ENCODE peak calls at places on chromosomes 13 and 19, in nine cellular contexts. One of them, this sample, is unnamed.

GRCh38 chr13:20960663-20961309 is 58.2 kb upstream of the XPO4 start:
- DNase-seq in sigmoid colon: no peak
- DNase-seq in body of pancreas: no peak
- DNase-seq in uterus: no peak
- DNase-seq in IMR-90: no peak
- DNase-seq in spleen: no peak
- DNase-seq in suprapubic skin: no peak
- DNase-seq in esophagus squamous epithelium: no peak
- DNase-seq in Peyer's patch: no peak
- DNase-seq in this sample: no peak

GRCh38 chr13:81017525-81018152 is 676.7 kb upstream of the SPRY2 start:
- DNase-seq in Peyer's patch: no peak
- DNase-seq in spleen: no peak
- DNase-seq in esophagus squamous epithelium: no peak
- DNase-seq in suprapubic skin: no peak
- DNase-seq in IMR-90: peak
- DNase-seq in sigmoid colon: no peak
- DNase-seq in body of pancreas: no peak
- DNase-seq in uterus: no peak
- DNase-seq in this sample: no peak

GRCh38 chr13:21529102-21529893 is 70.2 kb upstream of the ZDHHC20 start:
- DNase-seq in sigmoid colon: no peak
- DNase-seq in suprapubic skin: no peak
- DNase-seq in uterus: no peak
- DNase-seq in spleen: no peak
- DNase-seq in esophagus squamous epithelium: no peak
- DNase-seq in IMR-90: no peak
- DNase-seq in body of pancreas: no peak
- DNase-seq in Peyer's patch: no peak
- DNase-seq in this sample: no peak

GRCh38 chr13:60759499-60759898 is 362.5 kb downstream of the TDRD3 start:
- DNase-seq in uterus: no peak
- DNase-seq in esophagus squamous epithelium: no peak
- DNase-seq in spleen: no peak
- DNase-seq in body of pancreas: peak
- DNase-seq in sigmoid colon: no peak
- DNase-seq in Peyer's patch: no peak
- DNase-seq in IMR-90: no peak
- DNase-seq in suprapubic skin: no peak
- DNase-seq in this sample: peak

GRCh38 chr13:32638739-32639138 is 52.5 kb downstream of the PDS5B start:
- DNase-seq in esophagus squamous epithelium: no peak
- DNase-seq in uterus: no peak
- DNase-seq in spleen: no peak
- DNase-seq in IMR-90: no peak
- DNase-seq in sigmoid colon: no peak
- DNase-seq in Peyer's patch: no peak
- DNase-seq in suprapubic skin: no peak
- DNase-seq in body of pancreas: no peak
- DNase-seq in this sample: no peak

GRCh38 chr13:92661406-92661805 is 565.2 kb upstream of the GPC6 start:
- DNase-seq in esophagus squamous epithelium: no peak
- DNase-seq in uterus: no peak
- DNase-seq in IMR-90: no peak
- DNase-seq in body of pancreas: no peak
- DNase-seq in spleen: no peak
- DNase-seq in suprapubic skin: no peak
- DNase-seq in sigmoid colon: no peak
- DNase-seq in Peyer's patch: no peak
- DNase-seq in this sample: no peak

GRCh38 chr13:24148414-24149305 is 11.9 kb upstream of the SPATA13 start:
- DNase-seq in suprapubic skin: no peak
- DNase-seq in IMR-90: peak
- DNase-seq in Peyer's patch: peak
- DNase-seq in esophagus squamous epithelium: no peak
- DNase-seq in body of pancreas: peak
- DNase-seq in uterus: no peak
- DNase-seq in sigmoid colon: no peak
- DNase-seq in spleen: no peak
- DNase-seq in this sample: peak

GRCh38 chr13:98144501-98145350 is 1.8 kb downstream of the FARP1 start:
- DNase-seq in spleen: no peak
- DNase-seq in sigmoid colon: no peak
- DNase-seq in body of pancreas: peak
- DNase-seq in Peyer's patch: no peak
- DNase-seq in uterus: no peak
- DNase-seq in IMR-90: peak
- DNase-seq in esophagus squamous epithelium: no peak
- DNase-seq in suprapubic skin: no peak
- DNase-seq in this sample: peak

GRCh38 chr19:46271488-46272197 is 25.2 kb upstream of the HIF3A start:
- DNase-seq in esophagus squamous epithelium: no peak
- DNase-seq in IMR-90: peak
- DNase-seq in sigmoid colon: no peak
- DNase-seq in suprapubic skin: no peak
- DNase-seq in Peyer's patch: no peak
- DNase-seq in uterus: no peak
- DNase-seq in body of pancreas: no peak
- DNase-seq in spleen: no peak
- DNase-seq in this sample: peak

GRCh38 chr19:52535831-52536800 is 8.6 kb downstream of the ZNF808 start:
- DNase-seq in IMR-90: peak
- DNase-seq in Peyer's patch: peak
- DNase-seq in body of pancreas: peak
- DNase-seq in sigmoid colon: peak
- DNase-seq in spleen: peak
- DNase-seq in esophagus squamous epithelium: peak
- DNase-seq in uterus: peak
- DNase-seq in suprapubic skin: peak
- DNase-seq in this sample: peak

GRCh38 chr13:75416327-75417005 is 65.5 kb downstream of the TBC1D4 start:
- DNase-seq in suprapubic skin: no peak
- DNase-seq in body of pancreas: no peak
- DNase-seq in Peyer's patch: no peak
- DNase-seq in IMR-90: no peak
- DNase-seq in esophagus squamous epithelium: no peak
- DNase-seq in uterus: no peak
- DNase-seq in sigmoid colon: no peak
- DNase-seq in spleen: no peak
- DNase-seq in this sample: no peak

GRCh38 chr19:42003506-42004294 is 9.7 kb upstream of the ATP1A3 start:
- DNase-seq in sigmoid colon: no peak
- DNase-seq in body of pancreas: no peak
- DNase-seq in esophagus squamous epithelium: no peak
- DNase-seq in uterus: no peak
- DNase-seq in spleen: no peak
- DNase-seq in Peyer's patch: no peak
- DNase-seq in IMR-90: no peak
- DNase-seq in suprapubic skin: no peak
- DNase-seq in this sample: no peak

GRCh38 chr19:4519172-4519496 is 848 bp upstream of the PLIN4 start:
- DNase-seq in esophagus squamous epithelium: no peak
- DNase-seq in IMR-90: no peak
- DNase-seq in uterus: no peak
- DNase-seq in spleen: no peak
- DNase-seq in body of pancreas: no peak
- DNase-seq in sigmoid colon: no peak
- DNase-seq in suprapubic skin: no peak
- DNase-seq in Peyer's patch: no peak
- DNase-seq in this sample: no peak

GRCh38 chr13:44238011-44238421 is 135.6 kb upstream of the SERP2 start:
- DNase-seq in sigmoid colon: no peak
- DNase-seq in body of pancreas: no peak
- DNase-seq in uterus: no peak
- DNase-seq in IMR-90: peak
- DNase-seq in spleen: no peak
- DNase-seq in esophagus squamous epithelium: no peak
- DNase-seq in Peyer's patch: no peak
- DNase-seq in suprapubic skin: no peak
- DNase-seq in this sample: no peak

DNA sequence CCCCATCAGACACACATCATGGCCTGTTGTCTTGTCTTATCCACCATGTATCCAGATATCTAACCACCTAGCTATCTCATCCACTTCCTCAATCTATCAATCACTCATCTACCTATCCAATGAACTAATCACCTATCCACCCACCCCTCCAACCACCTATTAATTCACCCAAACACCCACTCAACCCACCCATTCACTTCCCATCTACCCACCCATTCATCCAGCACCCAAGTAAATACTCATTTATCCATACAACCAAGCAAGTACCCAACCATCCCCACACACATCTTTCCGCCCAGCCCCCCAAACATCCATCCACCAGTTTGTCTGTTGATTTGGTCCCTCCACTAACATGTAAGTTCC is 753 bp upstream of the WIZ start:
- DNase-seq in IMR-90: no peak
- DNase-seq in esophagus squamous epithelium: no peak
- DNase-seq in spleen: no peak
- DNase-seq in Peyer's patch: no peak
- DNase-seq in body of pancreas: no peak
- DNase-seq in uterus: no peak
- DNase-seq in suprapubic skin: peak
- DNase-seq in sigmoid colon: no peak
- DNase-seq in this sample: no peak
- H3K4me3 ChIP-seq in IMR-90: no peak
- H3K4me3 ChIP-seq in esophagus squamous epithelium: no peak
- H3K4me3 ChIP-seq in spleen: no peak
- H3K4me3 ChIP-seq in Peyer's patch: no peak
- H3K4me3 ChIP-seq in body of pancreas: no peak
- H3K4me3 ChIP-seq in uterus: no peak
- H3K4me3 ChIP-seq in suprapubic skin: no peak
- H3K4me3 ChIP-seq in sigmoid colon: no peak
- H3K4me3 ChIP-seq in this sample: no peak

GRCh38 chr19:43950834-43951626 is at the start of gene ZNF221:
- DNase-seq in spleen: peak
- DNase-seq in sigmoid colon: peak
- DNase-seq in esophagus squamous epithelium: peak
- DNase-seq in uterus: peak
- DNase-seq in body of pancreas: peak
- DNase-seq in Peyer's patch: peak
- DNase-seq in IMR-90: peak
- DNase-seq in suprapubic skin: peak
- DNase-seq in this sample: peak
- TF ChIP-seq POLR2A in spleen: no peak
- TF ChIP-seq POLR2A in sigmoid colon: no peak
- TF ChIP-seq POLR2A in esophagus squamous epithelium: no peak
- TF ChIP-seq POLR2A in uterus: no peak
- TF ChIP-seq POLR2A in body of pancreas: no peak
- TF ChIP-seq POLR2A in Peyer's patch: no peak
- TF ChIP-seq POLR2A in IMR-90: no peak
- TF ChIP-seq POLR2A in suprapubic skin: no peak
- TF ChIP-seq POLR2A in this sample: peak

DNA sequence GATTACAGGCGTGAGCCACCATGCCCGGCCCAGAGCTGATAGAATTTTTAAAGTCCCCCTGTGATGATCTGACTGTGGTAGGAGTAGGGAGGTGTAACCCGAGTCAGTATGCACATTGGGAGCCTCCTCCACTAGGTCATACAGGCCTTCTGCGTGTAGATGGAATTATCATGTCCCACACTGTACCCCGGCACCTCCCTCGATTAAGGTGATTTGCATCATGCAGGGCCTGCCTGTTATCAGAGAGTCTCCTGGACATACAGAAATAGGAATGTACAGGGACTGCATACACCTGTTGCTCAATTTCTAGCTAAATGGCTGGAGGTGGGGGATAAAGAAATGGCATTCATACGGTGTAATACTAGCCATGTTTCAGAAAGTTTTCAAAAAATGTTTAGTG is 922 bp upstream of the ERVK3-1 start:
- DNase-seq in suprapubic skin: no peak
- DNase-seq in body of pancreas: no peak
- DNase-seq in Peyer's patch: no peak
- DNase-seq in esophagus squamous epithelium: no peak
- DNase-seq in IMR-90: no peak
- DNase-seq in sigmoid colon: no peak
- DNase-seq in spleen: peak
- DNase-seq in uterus: no peak
- DNase-seq in this sample: no peak
- H3K4me3 ChIP-seq in suprapubic skin: no peak
- H3K4me3 ChIP-seq in body of pancreas: no peak
- H3K4me3 ChIP-seq in Peyer's patch: no peak
- H3K4me3 ChIP-seq in esophagus squamous epithelium: peak
- H3K4me3 ChIP-seq in IMR-90: no peak
- H3K4me3 ChIP-seq in sigmoid colon: no peak
- H3K4me3 ChIP-seq in spleen: no peak
- H3K4me3 ChIP-seq in uterus: peak
- H3K4me3 ChIP-seq in this sample: peak

GRCh38 chr13:112374271-112374670 is 1.9 kb upstream of the SPACA7 start:
- DNase-seq in spleen: no peak
- DNase-seq in uterus: no peak
- DNase-seq in body of pancreas: no peak
- DNase-seq in esophagus squamous epithelium: no peak
- DNase-seq in suprapubic skin: no peak
- DNase-seq in Peyer's patch: no peak
- DNase-seq in sigmoid colon: no peak
- DNase-seq in IMR-90: no peak
- DNase-seq in this sample: no peak
- TF ChIP-seq POLR2A in spleen: no peak
- TF ChIP-seq POLR2A in uterus: no peak
- TF ChIP-seq POLR2A in body of pancreas: no peak
- TF ChIP-seq POLR2A in esophagus squamous epithelium: no peak
- TF ChIP-seq POLR2A in suprapubic skin: no peak
- TF ChIP-seq POLR2A in Peyer's patch: no peak
- TF ChIP-seq POLR2A in sigmoid colon: no peak
- TF ChIP-seq POLR2A in IMR-90: no peak
- TF ChIP-seq POLR2A in this sample: no peak

GRCh38 chr19:17848598-17849292 is 963 bp upstream of the JAK3 start:
- DNase-seq in sigmoid colon: no peak
- DNase-seq in body of pancreas: no peak
- DNase-seq in Peyer's patch: no peak
- DNase-seq in uterus: no peak
- DNase-seq in spleen: no peak
- DNase-seq in suprapubic skin: no peak
- DNase-seq in IMR-90: no peak
- DNase-seq in esophagus squamous epithelium: no peak
- DNase-seq in this sample: no peak
- H3K4me3 ChIP-seq in sigmoid colon: no peak
- H3K4me3 ChIP-seq in body of pancreas: no peak
- H3K4me3 ChIP-seq in Peyer's patch: no peak
- H3K4me3 ChIP-seq in uterus: no peak
- H3K4me3 ChIP-seq in spleen: no peak
- H3K4me3 ChIP-seq in suprapubic skin: no peak
- H3K4me3 ChIP-seq in IMR-90: no peak
- H3K4me3 ChIP-seq in esophagus squamous epithelium: no peak
- H3K4me3 ChIP-seq in this sample: no peak

DNA sequence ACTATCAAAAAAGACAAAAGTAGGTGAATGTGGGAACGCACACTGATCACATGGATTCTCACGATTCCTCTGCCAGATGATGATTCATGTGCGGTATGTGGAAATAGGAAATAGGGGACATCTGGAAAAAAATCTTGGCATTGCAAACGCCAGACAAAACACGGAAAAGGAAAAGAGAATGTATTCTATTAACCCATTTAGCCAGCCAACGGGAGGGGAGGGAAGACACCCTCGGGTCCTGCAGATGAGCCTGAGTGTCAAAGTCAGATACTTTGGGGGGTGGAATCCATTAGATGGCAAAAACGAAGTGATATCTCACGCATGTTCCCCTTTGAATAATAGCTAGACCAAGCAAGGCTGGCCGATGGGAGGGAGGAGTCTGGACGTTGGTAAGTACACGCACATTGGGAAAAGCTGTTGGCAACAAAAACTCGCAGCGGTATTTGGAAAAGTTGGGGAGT is 73.7 kb downstream of the COL4A1 start:
- DNase-seq in uterus: peak
- DNase-seq in Peyer's patch: no peak
- DNase-seq in esophagus squamous epithelium: no peak
- DNase-seq in IMR-90: peak
- DNase-seq in body of pancreas: no peak
- DNase-seq in spleen: no peak
- DNase-seq in sigmoid colon: peak
- DNase-seq in suprapubic skin: no peak
- DNase-seq in this sample: peak
- TF ChIP-seq POLR2A in uterus: no peak
- TF ChIP-seq POLR2A in Peyer's patch: no peak
- TF ChIP-seq POLR2A in esophagus squamous epithelium: no peak
- TF ChIP-seq POLR2A in IMR-90: no peak
- TF ChIP-seq POLR2A in body of pancreas: no peak
- TF ChIP-seq POLR2A in spleen: no peak
- TF ChIP-seq POLR2A in sigmoid colon: no peak
- TF ChIP-seq POLR2A in suprapubic skin: no peak
- TF ChIP-seq POLR2A in this sample: no peak